ENCODE peak calls at places on chromosomes 6 and 20, in four cellular contexts. V is endothelial cell of umbilical vein, Y is glutamatergic neuron, D is endothelial cell. P is an unnamed sample.

GRCh38 chr6:149545258-149545753 is 537 bp downstream of the PPIL4 start:
- DNase-seq in V (peak), Y (no peak), D (peak), P (peak)

GRCh38 chr6:63724721-63725120 is 89.1 kb downstream of the PHF3 start:
- DNase-seq in D (no peak), V (no peak), Y (no peak), P (no peak)

GRCh38 chr6:85483041-85483700 is 33.3 kb downstream of the NT5E start:
- DNase-seq in V (peak), D (peak), Y (peak), P (peak)

GRCh38 chr6:87907521-87907920 is 140.1 kb upstream of the SPACA1 start:
- DNase-seq in D (no peak), V (no peak), Y (no peak), P (no peak)

GRCh38 chr6:14499804-14500203 is 382.2 kb downstream of the CD83 start:
- DNase-seq in V (no peak), Y (no peak), D (no peak), P (no peak)

GRCh38 chr6:151313060-151313459 is 73.3 kb downstream of the AKAP12 start:
- DNase-seq in D (no peak), Y (no peak), V (peak), P (no peak)

GRCh38 chr6:35906499-35906846 is 14.4 kb downstream of the SRPK1 start:
- DNase-seq in V (peak), D (no peak), Y (no peak), P (no peak)

GRCh38 chr6:33746651-33747100 is at the start of gene IP6K3:
- DNase-seq in D (no peak), V (no peak), Y (peak), P (no peak)

GRCh38 chr6:25041676-25042598 is 106.2 kb upstream of the RIPOR2 start:
- DNase-seq in D (no peak), Y (peak), V (no peak), P (no peak)

GRCh38 chr6:44470106-44470446 is 82.6 kb downstream of the CDC5L start:
- DNase-seq in D (no peak), V (no peak), Y (no peak), P (no peak)

GRCh38 chr20:38202153-38202981 is 37.3 kb upstream of the TGM2 start:
- DNase-seq in V (no peak), Y (no peak), D (no peak), P (no peak)

GRCh38 chr6:102309700-102310099 is 916.2 kb downstream of the GRIK2 start:
- DNase-seq in V (no peak), D (no peak), Y (no peak), P (no peak)

GRCh38 chr20:3813758-3814581 is 6.4 kb upstream of the AP5S1 start:
- DNase-seq in D (no peak), Y (no peak), V (no peak), P (no peak)

GRCh38 chr20:17565164-17565845 is 4.6 kb upstream of the DSTN start:
- DNase-seq in D (no peak), V (no peak), Y (no peak), P (no peak)

GRCh38 chr6:164690241-164690640 is 619.2 kb downstream of the C6orf118 start:
- DNase-seq in D (no peak), Y (no peak), V (no peak), P (no peak)

GRCh38 chr6:123323419-123324329 is 313.1 kb downstream of the TRDN start:
- DNase-seq in Y (no peak), V (no peak), D (no peak), P (no peak)

GRCh38 chr6:85459224-85459901 is 9.5 kb downstream of the NT5E start:
- DNase-seq in V (peak), Y (no peak), D (no peak), P (no peak)

GRCh38 chr20:35616465-35617396 is 1.1 kb downstream of the SPAG4 start:
- DNase-seq in D (peak), V (peak), Y (peak), P (peak)

GRCh38 chr6:44416103-44416502 is 28.6 kb downstream of the CDC5L start:
- DNase-seq in D (no peak), Y (no peak), V (peak), P (no peak)

GRCh38 chr20:19913927-19914614 is 103.1 kb upstream of the NAA20 start:
- DNase-seq in D (no peak), Y (no peak), V (peak), P (no peak)

GRCh38 chr6:128519931-128520435 is 416 bp downstream of the PTPRK start:
- DNase-seq in V (no peak), Y (no peak), D (no peak), P (no peak)

GRCh38 chr20:59255256-59255655 is 45.2 kb upstream of the EDN3 start:
- DNase-seq in V (no peak), Y (no peak), D (no peak), P (no peak)

GRCh38 chr6:105677671-105678475 is 275.0 kb upstream of the PREP start:
- DNase-seq in D (no peak), V (no peak), Y (no peak), P (no peak)

GRCh38 chr6:18753071-18753470 is 365.9 kb downstream of the RNF144B start:
- DNase-seq in V (no peak), Y (peak), D (no peak), P (no peak)

GRCh38 chr20:15627501-15627903 is 945.7 kb downstream of the KIF16B start:
- DNase-seq in V (no peak), Y (no peak), D (no peak), P (no peak)

GRCh38 chr6:71250050-71250689 is 38.4 kb upstream of the OGFRL1 start:
- DNase-seq in D (no peak), Y (no peak), V (peak), P (no peak)

GRCh38 chr6:54112171-54112650 is 968 bp downstream of the MLIP start:
- DNase-seq in Y (no peak), D (no peak), V (peak), P (no peak)

GRCh38 chr20:52003415-52003814 is 188.2 kb downstream of the ZFP64 start:
- DNase-seq in Y (no peak), D (no peak), V (no peak), P (no peak)

GRCh38 chr6:165729307-165729936 is 66.4 kb upstream of the PDE10A start:
- DNase-seq in V (peak), D (peak), Y (peak), P (peak)

GRCh38 chr6:33481192-33481591 is 26.8 kb downstream of the ZBTB9 start:
- DNase-seq in Y (no peak), V (no peak), D (no peak), P (no peak)

DNA sequence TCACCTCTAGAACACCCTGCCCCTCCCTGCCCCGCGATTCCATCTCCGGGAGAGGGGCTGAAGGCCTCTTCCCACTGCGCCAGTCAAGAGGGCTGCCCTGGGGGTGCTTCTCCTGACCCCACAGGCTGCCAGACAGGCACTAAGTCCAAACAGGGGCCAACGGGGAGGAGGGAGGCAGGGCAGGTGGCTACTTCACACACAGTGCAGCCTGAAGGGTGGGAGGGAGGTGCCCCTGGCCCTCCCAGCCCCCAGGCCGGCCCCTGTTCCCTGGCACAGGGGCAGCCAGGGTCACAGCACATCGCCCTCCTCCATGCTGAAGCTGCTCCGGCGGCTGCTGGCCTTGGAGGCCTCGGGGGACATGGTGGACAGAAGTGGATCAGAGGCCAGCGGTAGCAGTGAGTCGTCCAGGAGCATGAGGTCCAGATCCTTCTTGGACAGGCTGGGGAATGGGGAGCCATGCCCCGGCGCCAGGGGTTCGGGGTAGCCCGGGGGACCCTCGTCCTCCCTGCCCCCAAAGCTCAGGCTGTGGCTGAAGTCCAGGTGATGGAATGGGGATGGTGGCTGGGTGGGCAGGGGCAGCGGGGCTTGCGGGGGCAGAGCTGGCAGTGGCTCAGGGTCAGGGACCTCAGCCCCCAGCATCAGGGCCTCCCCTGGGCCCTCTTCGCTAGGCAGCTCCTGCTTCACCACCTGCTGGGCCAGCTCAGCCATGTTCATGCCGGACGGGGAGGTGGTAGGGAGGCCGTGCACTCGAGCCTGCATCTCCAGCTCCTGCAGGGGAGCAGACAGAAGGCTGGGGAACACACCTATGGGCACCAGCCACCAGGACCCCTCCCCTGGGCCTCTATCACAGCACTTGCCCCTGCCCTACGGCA is 46.3 kb downstream of the MDFI start:
- DNase-seq in D (no peak), V (no peak), Y (no peak), P (no peak)
- TF ChIP-seq CTCF in D (no peak), V (no peak), Y (no peak), P (no peak)

GRCh38 chr6:100460650-100461204 is 4.0 kb downstream of the SIM1 start:
- DNase-seq in D (peak), Y (no peak), V (peak), P (no peak)
- TF ChIP-seq CTCF in D (peak), Y (peak), V (peak), P (peak)

GRCh38 chr20:6180531-6180930 is 57.7 kb upstream of the FERMT1 start:
- DNase-seq in V (no peak), D (no peak), Y (no peak), P (no peak)

GRCh38 chr20:6184086-6184485 is 61.3 kb upstream of the FERMT1 start:
- DNase-seq in D (no peak), V (no peak), Y (no peak), P (no peak)

GRCh38 chr20:6173481-6173880 is 50.7 kb upstream of the FERMT1 start:
- DNase-seq in V (no peak), D (no peak), Y (no peak), P (no peak)

DNA sequence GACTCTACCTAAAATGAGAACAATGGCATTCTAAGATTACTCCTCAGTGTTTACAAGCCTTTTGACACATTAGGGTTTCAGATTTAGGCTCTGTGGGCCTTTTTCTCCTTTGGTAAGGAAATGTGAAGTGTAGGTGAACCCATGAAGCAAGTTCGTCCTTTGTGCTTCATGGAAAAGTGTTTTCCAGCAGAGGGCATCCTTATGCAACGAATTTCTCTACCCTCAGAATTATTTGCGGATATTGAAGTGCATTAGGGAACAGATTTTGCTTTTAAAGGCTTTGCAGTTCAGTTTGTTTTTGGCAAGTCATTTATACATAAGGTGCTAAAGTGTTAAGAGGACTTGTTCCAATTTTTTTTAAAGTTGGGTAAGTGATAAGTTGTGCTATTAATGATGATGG is 55.7 kb upstream of the FERMT1 start:
- DNase-seq in Y (no peak), V (peak), D (peak), P (peak)
- TF ChIP-seq CTCF in Y (peak), V (peak), D (peak), P (peak)

GRCh38 chr20:50165687-50166554 is 12.4 kb upstream of the PEDS1 start:
- DNase-seq in D (peak), V (peak), Y (peak), P (peak)
- TF ChIP-seq CTCF in D (no peak), V (no peak), Y (no peak), P (no peak)

DNA sequence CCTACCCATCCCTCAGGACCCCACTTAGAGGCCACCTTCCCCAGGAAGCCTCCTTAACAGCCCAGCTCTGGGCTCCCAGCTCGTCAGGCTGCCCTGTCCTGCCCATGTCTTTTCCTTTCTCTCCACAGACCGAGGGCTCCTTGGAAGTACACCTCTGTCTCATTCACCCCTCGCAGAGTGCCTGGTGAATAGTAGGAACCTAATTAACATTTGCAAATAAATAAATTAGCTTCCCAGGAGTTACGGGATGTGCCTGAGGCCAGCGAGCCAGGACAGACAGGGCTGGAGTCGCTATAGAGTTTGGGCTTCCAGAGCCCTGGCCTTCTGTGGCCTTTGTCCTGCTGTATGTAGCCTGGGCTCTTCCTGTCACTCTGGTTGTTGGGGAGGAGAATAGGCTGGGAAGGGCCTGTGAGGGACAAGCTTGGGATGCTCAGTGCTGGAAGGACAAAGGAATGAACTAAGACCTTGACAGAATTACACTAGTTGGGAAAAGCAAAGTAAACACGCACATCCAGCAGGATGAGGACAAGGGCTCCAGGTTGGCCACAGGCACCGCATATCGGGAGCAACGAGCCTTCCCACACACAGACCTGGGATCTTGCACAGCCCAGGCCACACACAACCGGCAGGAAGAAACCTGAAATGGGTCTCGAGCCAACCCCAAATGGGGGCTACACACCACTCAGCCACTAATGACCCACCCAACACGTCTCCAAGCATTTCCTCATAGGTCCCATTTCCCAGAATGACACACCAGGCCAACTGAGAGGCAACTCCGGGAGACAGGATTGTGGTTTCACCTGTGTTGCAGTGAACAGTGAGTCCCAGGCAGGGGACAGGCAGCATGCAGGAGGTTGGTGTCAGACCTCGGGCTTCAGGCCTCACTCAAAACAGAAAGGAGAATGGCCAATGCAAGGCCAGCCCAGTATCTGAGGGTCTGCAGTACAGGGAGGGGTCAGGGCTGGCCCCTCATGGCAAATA is 9.7 kb downstream of the MAP1LC3A start:
- DNase-seq in Y (no peak), V (no peak), D (no peak), P (no peak)
- TF ChIP-seq CTCF in Y (no peak), V (no peak), D (no peak), P (no peak)

DNA sequence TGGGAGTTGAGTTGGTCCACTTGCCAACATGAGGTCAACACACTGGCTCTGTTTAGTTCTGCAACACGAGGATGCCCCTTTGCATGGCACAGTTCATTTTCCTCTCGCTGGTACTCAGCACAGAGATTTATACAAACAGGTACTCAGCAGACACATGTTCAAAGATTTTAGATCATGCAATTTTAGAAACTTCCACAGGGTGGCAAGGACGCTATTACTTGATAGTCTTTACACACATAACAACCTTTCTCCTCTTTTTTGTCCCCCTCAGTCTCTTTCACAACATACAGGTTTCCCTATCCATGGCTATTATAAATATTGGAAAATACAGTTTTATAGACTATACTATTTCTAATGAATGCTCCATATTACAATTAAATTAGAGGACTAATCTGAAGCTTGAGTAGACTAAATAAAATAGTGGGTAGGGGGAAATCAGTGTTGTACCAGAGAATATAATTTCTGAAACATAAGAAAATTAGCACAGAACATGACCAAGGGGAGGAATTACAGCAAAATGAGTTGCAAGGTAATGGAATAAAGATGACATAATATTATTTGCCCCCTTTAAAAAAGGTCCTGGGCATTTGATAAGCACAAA is 331.8 kb upstream of the BTBD3 start:
- DNase-seq in D (no peak), Y (no peak), V (peak), P (no peak)
- TF ChIP-seq CTCF in D (peak), Y (peak), V (no peak), P (peak)

P was measured in neural crest cell.